ENCODE peak calls at places on chromosome 13, in ten cellular contexts. A is breast epithelium, V is lower leg skin, U is A549, O is IMR-90, E is GM12891, R is heart left ventricle, M is uterus, X is K562, L is gastrocnemius medialis. P is an unnamed sample.

GRCh38 chr13:71979616-71980015 is 112.6 kb upstream of the DACH1 start:
- DNase-seq in A (no peak), V (no peak), U (peak; percentile 1), O (no peak), E (no peak), R (no peak), M (no peak), X (peak; percentile 7), L (no peak), P (no peak)

GRCh38 chr13:113001251-113002140 is 32.5 kb downstream of the MCF2L start:
- DNase-seq in A (no peak), V (no peak), U (no peak), O (peak; percentile 3), E (no peak), R (peak; percentile 66), M (no peak), X (no peak), L (no peak), P (no peak)

GRCh38 chr13:51955841-51956603 is 55.2 kb downstream of the ATP7B start:
- DNase-seq in A (no peak), V (no peak), U (no peak), O (no peak), E (no peak), R (no peak), M (no peak), X (peak; percentile 44), L (no peak), P (no peak)

GRCh38 chr13:36818483-36819063 is 449 bp upstream of the RFXAP start:
- DNase-seq in A (no peak), V (no peak), U (no peak), O (no peak), E (no peak), R (no peak), M (no peak), X (no peak), L (no peak), P (no peak)

GRCh38 chr13:87122551-87122950 is 548.6 kb upstream of the SLITRK5 start:
- DNase-seq in A (no peak), V (no peak), U (no peak), O (peak; percentile 68), E (no peak), R (no peak), M (no peak), X (no peak), L (no peak), P (no peak)

GRCh38 chr13:21670006-21670882 is 629 bp upstream of the FGF9 start:
- DNase-seq in A (no peak), V (peak; percentile 91), U (peak; percentile 48), O (peak; percentile 48), E (peak; percentile 50), R (peak; percentile 57), M (peak; percentile 57), X (peak; percentile 65), L (no peak), P (no peak)

GRCh38 chr13:23509781-23510543 is 60.2 kb upstream of the TNFRSF19 start:
- DNase-seq in A (no peak), V (no peak), U (no peak), O (peak; percentile 94), E (no peak), R (no peak), M (no peak), X (no peak), L (no peak), P (no peak)

GRCh38 chr13:109412232-109412935 is 374.0 kb downstream of the IRS2 start:
- DNase-seq in A (no peak), V (peak; percentile 74), U (peak; percentile 60), O (peak; percentile 33), E (no peak), R (peak; percentile 75), M (peak; percentile 23), X (peak; percentile 2), L (no peak), P (no peak)

GRCh38 chr13:46354143-46355087 is 32.6 kb downstream of the RUBCNL start:
- DNase-seq in A (no peak), V (no peak), U (peak; percentile 78), O (peak; percentile 88), E (no peak), R (no peak), M (no peak), X (peak; percentile 8), L (no peak), P (peak; percentile 38)

DNA sequence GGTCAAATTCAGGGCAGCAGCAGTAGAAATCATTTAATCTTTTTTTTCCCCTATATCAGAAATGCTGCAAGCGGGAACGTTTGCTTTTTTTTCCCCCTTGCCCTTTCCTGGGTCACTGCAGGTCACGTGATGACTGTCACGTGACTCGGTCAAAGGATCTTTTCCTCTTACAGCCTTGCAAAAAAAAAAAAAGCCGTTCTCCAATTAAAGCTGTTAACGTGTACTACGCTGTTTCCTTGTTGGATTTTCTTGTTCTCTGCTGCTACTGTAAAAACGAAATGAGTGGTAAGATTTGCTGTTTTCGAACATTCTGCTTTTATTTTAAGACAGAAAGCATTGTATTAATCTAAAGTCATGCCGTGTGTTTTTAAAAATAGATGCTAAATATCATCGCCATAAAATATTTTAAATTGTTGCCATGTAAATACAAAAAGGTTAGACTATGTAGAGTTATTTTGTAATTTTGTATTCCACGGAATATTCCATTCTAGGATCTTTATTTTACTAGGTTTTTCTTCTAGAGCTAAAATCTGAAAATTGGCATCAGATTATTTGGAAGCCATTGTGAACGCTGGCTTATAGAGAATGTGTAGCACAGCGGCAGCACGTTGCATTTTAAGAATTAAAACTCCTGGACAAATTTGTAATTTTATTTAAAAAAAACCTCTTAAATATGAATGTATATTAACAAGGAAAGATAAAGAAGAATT is 109.9 kb upstream of the MLNR start:
- DNase-seq in A (peak; percentile 70), V (peak; percentile 93), U (peak; percentile 86), O (peak; percentile 91), E (peak; percentile 18), R (peak; percentile 84), M (peak; percentile 65), X (peak; percentile 92), L (peak; percentile 82), P (peak; percentile 9)
- TF ChIP-seq POLR2A in A (no peak), V (no peak), U (no peak), O (no peak), E (no peak), R (no peak), M (no peak), X (peak; percentile 65), L (peak; percentile 15), P (no peak)

GRCh38 chr13:30108216-30108912 is 199.0 kb downstream of the KATNAL1 start:
- DNase-seq in A (no peak), V (no peak), U (no peak), O (no peak), E (no peak), R (no peak), M (no peak), X (no peak), L (no peak), P (no peak)

GRCh38 chr13:30109471-30110135 is 197.7 kb downstream of the KATNAL1 start:
- DNase-seq in A (no peak), V (peak; percentile 45), U (no peak), O (no peak), E (no peak), R (no peak), M (no peak), X (no peak), L (no peak), P (no peak)

GRCh38 chr13:30110301-30111070 is 196.9 kb downstream of the KATNAL1 start:
- DNase-seq in A (no peak), V (no peak), U (no peak), O (no peak), E (no peak), R (no peak), M (peak; percentile 57), X (no peak), L (no peak), P (no peak)

GRCh38 chr13:30107536-30108136 is 199.7 kb downstream of the KATNAL1 start:
- DNase-seq in A (no peak), V (no peak), U (peak; percentile 8), O (peak; percentile 84), E (no peak), R (no peak), M (no peak), X (no peak), L (no peak), P (peak; percentile 19)

GRCh38 chr13:30108913-30109237 is 198.5 kb downstream of the KATNAL1 start:
- DNase-seq in A (peak; percentile 66), V (no peak), U (no peak), O (no peak), E (no peak), R (no peak), M (no peak), X (no peak), L (no peak), P (no peak)
- TF ChIP-seq POLR2A in A (no peak), V (no peak), U (no peak), O (no peak), E (no peak), R (no peak), M (no peak), X (no peak), L (no peak), P (no peak)

DNA sequence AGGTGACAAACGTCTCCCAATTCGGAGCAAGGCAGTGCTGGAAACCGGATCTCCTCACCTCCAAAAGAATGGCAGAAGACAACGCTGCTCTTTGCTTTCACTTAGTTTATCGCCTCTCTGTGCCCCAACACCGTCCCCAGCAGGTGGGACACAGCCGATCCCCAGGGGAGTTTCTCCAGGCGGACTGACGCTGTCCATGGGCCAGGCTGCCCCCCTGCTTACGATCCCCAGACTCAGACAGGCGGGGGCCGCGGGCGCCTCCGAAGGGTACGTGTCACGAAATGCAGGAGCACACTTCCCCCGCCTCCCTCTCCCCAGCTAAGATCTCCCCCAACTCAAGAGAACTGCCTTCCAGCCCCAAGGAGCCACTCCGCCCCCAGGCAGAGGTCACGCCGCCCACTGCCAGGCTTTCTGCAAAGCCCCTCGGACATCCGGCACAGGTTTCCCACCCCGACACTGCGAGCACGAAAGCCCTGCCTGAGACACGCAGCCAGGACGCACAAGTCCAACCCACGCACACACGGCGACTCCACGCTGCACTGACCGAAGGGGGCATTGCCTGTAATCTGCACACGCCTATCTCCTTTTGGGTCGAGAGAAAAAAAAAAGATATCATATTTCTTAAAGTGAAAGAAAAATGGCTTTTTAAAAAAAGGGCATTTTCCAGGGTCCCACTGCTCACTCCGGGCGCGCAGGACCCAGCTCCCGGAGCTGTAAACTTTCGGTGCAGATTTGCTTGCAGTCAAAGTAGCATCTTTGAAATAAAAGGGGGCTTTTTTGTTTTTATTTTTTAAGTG is 1.9 kb downstream of the SPRY2 start:
- DNase-seq in A (peak; percentile 79), V (peak; percentile 94), U (peak; percentile 61), O (peak; percentile 88), E (no peak), R (peak; percentile 80), M (peak; percentile 66), X (peak; percentile 63), L (peak; percentile 79), P (peak; percentile 57)
- TF ChIP-seq POLR2A in A (no peak), V (no peak), U (no peak), O (peak; percentile 86), E (no peak), R (peak; percentile 32), M (no peak), X (no peak), L (peak; percentile 60), P (peak; percentile 17)

DNA sequence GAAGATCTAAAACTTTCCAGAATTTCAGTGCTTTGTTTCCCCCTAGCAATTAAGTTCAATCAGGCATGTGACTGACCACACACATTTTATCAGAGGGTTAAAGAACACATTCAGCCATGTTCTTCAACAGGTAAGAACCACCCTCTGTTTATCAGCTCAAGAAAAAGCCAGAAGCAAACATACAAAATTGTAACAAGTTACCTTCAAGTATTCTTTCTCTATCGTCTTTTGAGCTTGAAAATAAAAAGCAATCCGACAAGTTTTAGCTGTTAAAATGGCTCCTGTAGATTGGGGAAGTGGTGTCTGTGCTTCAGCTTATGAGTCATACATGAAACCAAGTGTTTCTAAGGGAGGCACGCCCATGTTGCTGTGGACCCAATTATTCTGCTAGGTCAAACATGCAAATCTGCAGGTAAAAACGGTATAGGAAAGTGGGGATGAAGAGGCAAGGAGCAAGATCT is at the start of gene ELF1:
- DNase-seq in A (peak; percentile 58), V (no peak), U (peak; percentile 84), O (peak; percentile 52), E (peak; percentile 25), R (no peak), M (no peak), X (peak; percentile 84), L (peak; percentile 40), P (peak; percentile 19)
- TF ChIP-seq POLR2A in A (peak; percentile 38), V (no peak), U (no peak), O (no peak), E (peak; percentile 76), R (no peak), M (no peak), X (peak; percentile 78), L (peak; percentile 23), P (no peak)